ENCODE peak calls at places on chromosomes 7 and 10, in four cellular contexts. X, F, H and B are unnamed samples.

GRCh38 chr10:67725567-67725966 is 29.6 kb upstream of the CTNNA3 start:
- DNase-seq in X (no peak), H (no peak), F (no peak), B (no peak)

GRCh38 chr7:141649865-141650499 is 52.0 kb downstream of the DENND11 start:
- DNase-seq in F (peak), X (peak), H (peak), B (no peak)

GRCh38 chr7:32147909-32148308 is 77.7 kb upstream of the PDE1C start:
- DNase-seq in X (no peak), F (no peak), H (no peak), B (no peak)

GRCh38 chr7:38102486-38102885 is 75.6 kb upstream of the STARD3NL start:
- DNase-seq in X (no peak), F (no peak), H (no peak), B (no peak)

GRCh38 chr7:13628231-13629001 is 361.1 kb downstream of the ETV1 start:
- DNase-seq in X (no peak), F (no peak), H (no peak), B (no peak)

GRCh38 chr7:4000139-4000538 is 682.0 kb upstream of the FOXK1 start:
- DNase-seq in F (no peak), X (no peak), H (no peak), B (no peak)

GRCh38 chr7:102040569-102040968 is 223.1 kb downstream of the CUX1 start:
- DNase-seq in X (no peak), F (no peak), H (peak), B (no peak)

GRCh38 chr10:48449501-48450232 is 143.2 kb downstream of the MAPK8 start:
- DNase-seq in X (no peak), H (peak), F (peak), B (no peak)

GRCh38 chr7:143172354-143172753 is 10.9 kb upstream of the TAS2R39 start:
- DNase-seq in X (no peak), F (no peak), H (no peak), B (no peak)

GRCh38 chr7:77238703-77239136 is 39.1 kb upstream of the FGL2 start:
- DNase-seq in H (peak), X (no peak), F (no peak), B (no peak)

GRCh38 chr7:108650487-108650886 is 80.8 kb downstream of the DNAJB9 start:
- DNase-seq in X (no peak), H (no peak), F (no peak), B (no peak)

GRCh38 chr10:119333146-119333792 is 125.9 kb downstream of the GRK5 start:
- DNase-seq in X (no peak), H (peak), F (no peak), B (no peak)

GRCh38 chr7:19107392-19108147 is 9.9 kb downstream of the TWIST1 start:
- DNase-seq in F (no peak), H (peak), X (no peak), B (no peak)

DNA sequence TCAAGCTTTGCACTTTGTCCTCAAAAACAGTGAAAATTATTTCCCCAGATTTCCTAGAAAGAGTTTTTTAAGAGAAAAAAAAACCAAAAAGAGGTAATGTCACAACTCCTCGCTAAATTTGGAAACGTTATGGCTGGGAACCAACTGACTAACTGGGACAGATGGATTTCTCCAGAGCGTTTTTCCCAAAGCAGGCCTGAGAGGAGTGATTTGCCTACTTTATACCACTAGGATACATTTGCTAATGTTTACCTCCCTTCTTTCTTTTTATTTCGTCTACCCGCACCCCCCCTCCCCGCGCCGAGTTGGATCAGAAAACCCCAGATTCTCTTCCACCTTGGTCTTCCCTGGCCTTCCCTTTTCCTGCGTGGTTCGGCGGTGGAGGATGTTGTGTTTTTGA is 7.2 kb downstream of the CPA2 start:
- DNase-seq in X (no peak), F (no peak), H (no peak), B (no peak)
- H3K27ac ChIP-seq in X (no peak), F (no peak), H (no peak), B (no peak)

DNA sequence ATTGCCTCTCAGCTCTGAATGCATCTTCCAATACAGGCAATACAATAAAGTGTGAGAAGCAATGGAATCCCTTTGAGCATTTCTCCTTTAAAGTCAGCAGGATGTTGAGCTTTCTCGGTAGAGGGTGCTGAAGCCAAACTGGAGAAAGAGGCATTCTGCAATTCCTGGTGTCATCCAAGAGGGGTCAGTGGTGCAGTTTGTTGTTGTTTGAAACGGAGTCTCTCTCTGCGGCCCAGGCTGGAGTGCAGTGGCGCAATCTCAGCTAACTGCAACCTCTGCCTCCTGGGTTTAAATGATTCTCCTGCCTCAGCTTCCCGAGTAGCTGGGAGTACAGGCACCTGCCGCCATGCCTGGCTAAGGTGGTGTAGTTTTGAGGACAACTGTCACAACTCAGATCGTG is 486.5 kb downstream of the CALN1 start:
- DNase-seq in X (no peak), H (no peak), F (no peak), B (no peak)
- H3K27ac ChIP-seq in X (no peak), H (no peak), F (no peak), B (no peak)

DNA sequence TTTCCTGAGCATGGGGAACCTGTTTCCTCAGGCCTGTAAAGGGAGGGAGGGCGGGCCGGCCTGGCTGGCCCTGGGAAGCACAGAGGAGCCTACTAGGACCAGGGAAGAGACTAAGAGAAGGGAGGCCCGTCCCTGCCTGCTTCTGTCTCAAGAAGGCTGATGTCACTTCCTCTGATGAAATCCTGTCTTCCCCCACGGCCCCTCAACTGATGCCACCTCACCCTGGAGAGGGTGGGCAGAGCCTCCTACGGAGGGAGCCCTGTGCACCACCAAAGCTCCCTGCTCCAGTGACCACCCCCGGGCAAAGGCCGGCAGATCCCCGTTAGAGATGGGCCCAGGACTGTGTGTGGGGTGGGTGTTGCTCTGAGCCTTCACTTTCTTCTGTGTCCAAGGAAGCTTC is 1.0 kb upstream of the PILRA start:
- DNase-seq in X (no peak), H (no peak), F (no peak), B (no peak)
- H3K27ac ChIP-seq in X (no peak), H (peak), F (peak), B (no peak)

DNA sequence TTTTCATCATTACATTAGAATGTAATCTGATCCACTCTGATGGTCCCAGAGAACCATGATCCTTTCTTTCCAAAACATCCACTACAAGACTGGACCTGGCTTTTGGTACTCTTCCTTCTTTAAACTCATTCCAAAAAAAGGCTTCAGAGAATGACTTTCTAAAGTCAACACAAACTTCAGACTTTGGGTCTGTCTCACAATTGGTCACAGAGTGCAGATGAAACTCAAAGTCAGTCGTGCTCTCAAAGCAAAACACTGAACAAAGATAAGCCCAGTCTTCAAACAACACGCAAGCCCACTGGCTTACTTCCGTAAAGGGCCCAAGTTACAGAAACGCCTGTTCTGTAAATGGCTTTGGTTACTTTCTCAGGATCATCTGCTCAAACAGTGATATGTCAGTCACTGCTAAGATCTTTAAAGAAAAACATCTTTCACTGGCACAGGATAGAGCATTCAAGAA is 250.9 kb upstream of the MKLN1 start:
- DNase-seq in H (no peak), X (no peak), F (no peak), B (no peak)
- H3K27ac ChIP-seq in H (peak), X (no peak), F (peak), B (no peak)